ENCODE peak calls at places on chromosome 5, in seven cellular contexts. F is AG09309, N is esophagus squamous epithelium, P is BJ, M is AG04449, E is uterus, U is astrocyte of the spinal cord. L is an unnamed sample.

GRCh38 chr5:60540855-60541805 is 158.8 kb downstream of the DEPDC1B start:
- DNase-seq in E (no peak), F (peak; percentile 63), N (no peak), M (no peak), U (peak; percentile 84), P (no peak), L (no peak)

GRCh38 chr5:96157077-96157780 is 195.6 kb upstream of the ELL2 start:
- DNase-seq in U (no peak), P (no peak), N (no peak), E (no peak), M (no peak), F (no peak), L (no peak)

GRCh38 chr5:30838936-30839511 is 354.5 kb upstream of the CDH6 start:
- DNase-seq in N (no peak), U (peak; percentile 23), F (no peak), E (no peak), M (no peak), P (no peak), L (no peak)

GRCh38 chr5:129440424-129440823 is 19.7 kb upstream of the ADAMTS19 start:
- DNase-seq in E (no peak), P (no peak), M (no peak), F (no peak), U (no peak), N (no peak), L (no peak)

GRCh38 chr5:134069553-134069952 is 44.9 kb upstream of the TCF7 start:
- DNase-seq in F (no peak), E (no peak), P (no peak), M (no peak), U (no peak), N (no peak), L (no peak)

GRCh38 chr5:133247145-133247709 is 195.4 kb downstream of the HSPA4 start:
- DNase-seq in M (no peak), P (no peak), N (no peak), F (no peak), E (no peak), U (no peak), L (no peak)

GRCh38 chr5:100026601-100027000 is 508.6 kb upstream of the FAM174A start:
- DNase-seq in F (no peak), N (no peak), U (no peak), M (no peak), E (no peak), P (no peak), L (no peak)

GRCh38 chr5:74888117-74888516 is 21.9 kb upstream of the FAM169A start:
- DNase-seq in P (no peak), M (no peak), U (no peak), E (no peak), N (no peak), F (no peak), L (no peak)

GRCh38 chr5:132427285-132428146 is 58.0 kb downstream of the SLC22A5 start:
- DNase-seq in E (no peak), U (no peak), N (no peak), F (no peak), M (no peak), P (no peak), L (no peak)

GRCh38 chr5:54329731-54330709 is 19.6 kb upstream of the ARL15 start:
- DNase-seq in P (peak; percentile 95), U (peak; percentile 86), M (peak; percentile 93), F (peak; percentile 94), E (no peak), N (no peak), L (no peak)

GRCh38 chr5:33148076-33148501 is 292.7 kb upstream of the TARS1 start:
- DNase-seq in U (peak; percentile 89), M (peak; percentile 82), N (no peak), F (peak; percentile 74), E (peak; percentile 43), P (peak; percentile 91), L (no peak)

GRCh38 chr5:147040856-147041255 is 162.3 kb upstream of the PPP2R2B start:
- DNase-seq in M (no peak), N (no peak), F (no peak), P (no peak), U (no peak), E (no peak), L (no peak)

GRCh38 chr5:115308815-115309214 is 12.4 kb upstream of the CCDC112 start:
- DNase-seq in P (no peak), F (no peak), N (no peak), U (no peak), M (no peak), E (no peak), L (no peak)

GRCh38 chr5:157918811-157919742 is 60.1 kb upstream of the CLINT1 start:
- DNase-seq in P (no peak), E (no peak), M (no peak), U (no peak), F (peak; percentile 11), N (no peak), L (no peak)

GRCh38 chr5:33968133-33969005 is 16.1 kb downstream of the SLC45A2 start:
- DNase-seq in M (no peak), E (no peak), U (no peak), F (no peak), N (no peak), P (no peak), L (no peak)

GRCh38 chr5:115414406-115415142 is 118.1 kb upstream of the CCDC112 start:
- DNase-seq in P (peak; percentile 92), U (peak; percentile 63), N (no peak), F (peak; percentile 80), M (peak; percentile 72), E (peak; percentile 22), L (no peak)

GRCh38 chr5:74141053-74141452 is 499.5 kb downstream of the ENC1 start:
- DNase-seq in F (no peak), U (peak; percentile 41), M (peak; percentile 12), N (no peak), E (no peak), P (no peak), L (no peak)

GRCh38 chr5:27312291-27312690 is 273.9 kb upstream of the CDH9 start:
- DNase-seq in M (no peak), U (no peak), F (no peak), P (no peak), E (no peak), N (no peak), L (no peak)

GRCh38 chr5:38922199-38922598 is 76.4 kb downstream of the OSMR start:
- DNase-seq in F (no peak), U (peak; percentile 54), M (no peak), E (no peak), N (no peak), P (no peak), L (peak; percentile 40)

GRCh38 chr5:64637144-64637543 is 53.2 kb upstream of the SHISAL2B start:
- DNase-seq in F (no peak), U (no peak), N (no peak), P (no peak), M (no peak), E (no peak), L (no peak)

GRCh38 chr5:3878267-3878666 is 282.6 kb downstream of the IRX1 start:
- DNase-seq in E (no peak), F (no peak), U (no peak), M (no peak), P (no peak), N (no peak), L (no peak)

GRCh38 chr5:136082390-136083193 is 50.1 kb upstream of the SMAD5 start:
- DNase-seq in M (no peak), U (peak; percentile 60), N (no peak), P (no peak), E (peak; percentile 85), F (no peak), L (peak; percentile 78)

GRCh38 chr5:135199919-135200318 is 165.9 kb upstream of the PITX1 start:
- DNase-seq in E (no peak), U (no peak), P (no peak), N (no peak), M (no peak), F (no peak), L (no peak)

DNA sequence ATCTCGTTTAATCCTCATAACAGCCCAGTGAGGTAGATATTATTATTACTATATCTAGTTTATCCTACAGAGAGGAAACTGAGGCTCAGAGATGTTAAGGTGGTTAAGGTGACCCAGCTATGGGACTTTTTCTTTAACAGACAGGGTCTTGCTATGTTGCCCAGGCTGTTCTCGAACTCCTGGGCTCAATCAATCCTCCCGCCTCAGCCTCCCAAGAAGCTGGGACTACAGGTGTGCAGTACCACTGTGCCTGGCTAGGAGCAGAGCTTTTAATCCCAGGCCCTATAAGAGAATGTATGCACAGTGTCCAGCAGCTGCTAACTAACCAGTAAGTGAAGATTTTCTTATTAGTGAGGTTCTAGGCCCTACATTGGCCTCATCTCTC is 62.4 kb downstream of the PCDH1 start:
- DNase-seq in E (no peak), P (no peak), U (no peak), M (no peak), F (no peak), N (no peak), L (no peak)
- H3K4me3 ChIP-seq in E (no peak overlapping the region), P (no peak overlapping the region), U (no peak overlapping the region), M (no peak overlapping the region), F (no peak overlapping the region), N (no peak overlapping the region), L (no peak overlapping the region)

DNA sequence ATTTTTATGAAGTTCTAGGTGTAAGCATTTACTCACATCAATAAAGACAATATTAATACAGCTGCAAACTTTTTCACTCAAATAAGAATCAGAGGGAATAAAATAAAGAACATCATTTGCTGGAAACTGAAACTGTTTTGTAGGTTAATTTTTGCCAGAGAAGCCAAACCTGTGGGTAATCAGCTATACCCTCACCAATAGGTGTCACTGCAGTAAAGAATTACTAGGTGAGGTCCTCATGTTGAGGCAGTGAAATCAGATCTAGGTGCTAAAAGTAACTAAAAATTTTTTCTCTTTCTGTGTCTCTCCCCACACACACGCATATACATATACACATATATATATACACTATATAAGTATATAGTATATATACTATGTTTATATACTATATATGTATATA is 1016.3 kb upstream of the SEMA6A start:
- DNase-seq in N (no peak), E (no peak), M (no peak), U (peak; percentile 24), F (no peak), P (no peak), L (no peak)
- TF ChIP-seq CTCF in N (no peak), E (no peak), M (peak; percentile 22), U (peak; percentile 48), F (peak; percentile 33), P (peak; percentile 43), L (no peak)

GRCh38 chr5:94855543-94855942 is 237.1 kb downstream of the SLF1 start:
- DNase-seq in F (no peak), P (no peak), E (no peak), M (no peak), U (no peak), N (no peak), L (no peak)
- H3K4me3 ChIP-seq in F (no peak overlapping the region), P (no peak overlapping the region), E (no peak overlapping the region), M (no peak overlapping the region), U (no peak overlapping the region), N (no peak overlapping the region), L (no peak overlapping the region)

GRCh38 chr5:127280494-127281220 is 9.9 kb upstream of the MEGF10 start:
- DNase-seq in N (no peak), E (no peak), P (no peak), U (no peak), M (no peak), F (no peak), L (no peak)
- TF ChIP-seq CTCF in N (no peak), E (no peak), P (no peak), U (peak; percentile 18), M (no peak), F (peak; percentile 11), L (no peak)

L was measured in ovary.